ENCODE peak calls at places on chromosomes 16 and 17, in four cellular contexts. One of them, this sample, is unnamed.

GRCh38 chr17:263773-264172 is 82.3 kb upstream of the DOC2B start:
- DNase-seq in osteoblast: peak
- DNase-seq in mammary epithelial cell: no peak
- DNase-seq in GM23338: no peak
- DNase-seq in this sample: no peak

GRCh38 chr16:30924086-30924714 is 828 bp downstream of the FBXL19 start:
- DNase-seq in osteoblast: peak
- DNase-seq in mammary epithelial cell: no peak
- DNase-seq in GM23338: peak
- DNase-seq in this sample: peak

GRCh38 chr16:29007865-29008593 is 23.2 kb downstream of the LAT start:
- DNase-seq in osteoblast: peak
- DNase-seq in mammary epithelial cell: peak
- DNase-seq in GM23338: no peak
- DNase-seq in this sample: no peak

GRCh38 chr16:63037761-63038562 is 1001.7 kb upstream of the CDH8 start:
- DNase-seq in osteoblast: no peak
- DNase-seq in mammary epithelial cell: no peak
- DNase-seq in GM23338: no peak
- DNase-seq in this sample: no peak

GRCh38 chr17:4365628-4366311 is 705 bp downstream of the UBE2G1 start:
- DNase-seq in osteoblast: no peak
- DNase-seq in mammary epithelial cell: no peak
- DNase-seq in GM23338: peak
- DNase-seq in this sample: peak

GRCh38 chr17:7043544-7044268 is at the start of gene SLC16A11:
- DNase-seq in osteoblast: peak
- DNase-seq in mammary epithelial cell: no peak
- DNase-seq in GM23338: peak
- DNase-seq in this sample: no peak

GRCh38 chr16:77692612-77693011 is 29.7 kb upstream of the NUDT7 start:
- DNase-seq in osteoblast: peak
- DNase-seq in mammary epithelial cell: no peak
- DNase-seq in GM23338: no peak
- DNase-seq in this sample: no peak

GRCh38 chr17:951388-952132 is 28.0 kb downstream of the NXN start:
- DNase-seq in osteoblast: peak
- DNase-seq in mammary epithelial cell: peak
- DNase-seq in GM23338: peak
- DNase-seq in this sample: peak

GRCh38 chr16:81415757-81416156 is 28.9 kb upstream of the CMIP start:
- DNase-seq in osteoblast: no peak
- DNase-seq in mammary epithelial cell: no peak
- DNase-seq in GM23338: peak
- DNase-seq in this sample: peak

GRCh38 chr17:12024332-12024731 is 3.7 kb downstream of the MAP2K4 start:
- DNase-seq in osteoblast: no peak
- DNase-seq in mammary epithelial cell: peak
- DNase-seq in GM23338: no peak
- DNase-seq in this sample: no peak

GRCh38 chr17:43940630-43941029 is 1.6 kb downstream of the PPY start:
- DNase-seq in osteoblast: peak
- DNase-seq in mammary epithelial cell: no peak
- DNase-seq in GM23338: peak
- DNase-seq in this sample: peak

GRCh38 chr16:55502801-55503366 is 6.0 kb upstream of the LPCAT2 start:
- DNase-seq in osteoblast: peak
- DNase-seq in mammary epithelial cell: no peak
- DNase-seq in GM23338: peak
- DNase-seq in this sample: no peak

GRCh38 chr17:47872019-47872650 is 21.2 kb upstream of the SP6 start:
- DNase-seq in osteoblast: peak
- DNase-seq in mammary epithelial cell: peak
- DNase-seq in GM23338: peak
- DNase-seq in this sample: peak

GRCh38 chr17:68906638-68907037 is 48.6 kb downstream of the ABCA8 start:
- DNase-seq in osteoblast: no peak
- DNase-seq in mammary epithelial cell: peak
- DNase-seq in GM23338: peak
- DNase-seq in this sample: peak

GRCh38 chr16:46911038-46911437 is 26.9 kb downstream of the GPT2 start:
- DNase-seq in osteoblast: no peak
- DNase-seq in mammary epithelial cell: no peak
- DNase-seq in GM23338: no peak
- DNase-seq in this sample: no peak

GRCh38 chr16:25014500-25015147 is 545 bp downstream of the ARHGAP17 start:
- DNase-seq in osteoblast: peak
- DNase-seq in mammary epithelial cell: peak
- DNase-seq in GM23338: peak
- DNase-seq in this sample: peak

GRCh38 chr16:89345663-89346150 is 128.2 kb downstream of the ZNF778 start:
- DNase-seq in osteoblast: peak
- DNase-seq in mammary epithelial cell: no peak
- DNase-seq in GM23338: no peak
- DNase-seq in this sample: no peak

GRCh38 chr17:28975031-28975430 is 23.7 kb upstream of the PHF12 start:
- DNase-seq in osteoblast: no peak
- DNase-seq in mammary epithelial cell: no peak
- DNase-seq in GM23338: no peak
- DNase-seq in this sample: no peak

GRCh38 chr16:80150978-80151705 is 389.7 kb upstream of the DYNLRB2 start:
- DNase-seq in osteoblast: peak
- DNase-seq in mammary epithelial cell: no peak
- DNase-seq in GM23338: no peak
- DNase-seq in this sample: no peak

GRCh38 chr16:12758670-12759558 is 44.8 kb downstream of the CPPED1 start:
- DNase-seq in osteoblast: no peak
- DNase-seq in mammary epithelial cell: no peak
- DNase-seq in GM23338: no peak
- DNase-seq in this sample: no peak

GRCh38 chr16:75074920-75075687 is 41.5 kb downstream of the LDHD start:
- DNase-seq in osteoblast: no peak
- DNase-seq in mammary epithelial cell: no peak
- DNase-seq in GM23338: no peak
- DNase-seq in this sample: no peak

GRCh38 chr16:78227855-78228254 is 128.4 kb downstream of the WWOX start:
- DNase-seq in osteoblast: no peak
- DNase-seq in mammary epithelial cell: no peak
- DNase-seq in GM23338: peak
- DNase-seq in this sample: peak

GRCh38 chr16:11599579-11599978 is 12.9 kb upstream of the LITAF start:
- DNase-seq in osteoblast: no peak
- DNase-seq in mammary epithelial cell: no peak
- DNase-seq in GM23338: no peak
- DNase-seq in this sample: no peak

GRCh38 chr16:11597737-11598136 is 11.0 kb upstream of the LITAF start:
- DNase-seq in osteoblast: no peak
- DNase-seq in mammary epithelial cell: no peak
- DNase-seq in GM23338: no peak
- DNase-seq in this sample: no peak

GRCh38 chr16:11597268-11597690 is 10.6 kb upstream of the LITAF start:
- DNase-seq in osteoblast: no peak
- DNase-seq in mammary epithelial cell: no peak
- DNase-seq in GM23338: no peak
- DNase-seq in this sample: no peak

GRCh38 chr16:11596572-11597226 is 10.0 kb upstream of the LITAF start:
- DNase-seq in osteoblast: no peak
- DNase-seq in mammary epithelial cell: peak
- DNase-seq in GM23338: peak
- DNase-seq in this sample: peak

GRCh38 chr16:11595908-11596504 is 9.3 kb upstream of the LITAF start:
- DNase-seq in osteoblast: no peak
- DNase-seq in mammary epithelial cell: no peak
- DNase-seq in GM23338: no peak
- DNase-seq in this sample: no peak
- H3K4me2 ChIP-seq in osteoblast: no peak
- H3K4me2 ChIP-seq in mammary epithelial cell: no peak
- H3K4me2 ChIP-seq in GM23338: peak
- H3K4me2 ChIP-seq in this sample: no peak

GRCh38 chr17:76130473-76130872 is 10.6 kb downstream of the FOXJ1 start:
- DNase-seq in osteoblast: peak
- DNase-seq in mammary epithelial cell: no peak
- DNase-seq in GM23338: peak
- DNase-seq in this sample: no peak

GRCh38 chr17:76131061-76131691 is 9.9 kb downstream of the FOXJ1 start:
- DNase-seq in osteoblast: peak
- DNase-seq in mammary epithelial cell: no peak
- DNase-seq in GM23338: peak
- DNase-seq in this sample: no peak

GRCh38 chr17:76134911-76135809 is 5.9 kb downstream of the FOXJ1 start:
- DNase-seq in osteoblast: peak
- DNase-seq in mammary epithelial cell: no peak
- DNase-seq in GM23338: peak
- DNase-seq in this sample: no peak

GRCh38 chr17:76132574-76133338 is 8.3 kb downstream of the FOXJ1 start:
- DNase-seq in osteoblast: peak
- DNase-seq in mammary epithelial cell: peak
- DNase-seq in GM23338: peak
- DNase-seq in this sample: peak

GRCh38 chr17:76131692-76132573 is 9.1 kb downstream of the FOXJ1 start:
- DNase-seq in osteoblast: peak
- DNase-seq in mammary epithelial cell: peak
- DNase-seq in GM23338: peak
- DNase-seq in this sample: no peak
- H3K4me2 ChIP-seq in osteoblast: no peak
- H3K4me2 ChIP-seq in mammary epithelial cell: peak
- H3K4me2 ChIP-seq in GM23338: peak
- H3K4me2 ChIP-seq in this sample: no peak

DNA sequence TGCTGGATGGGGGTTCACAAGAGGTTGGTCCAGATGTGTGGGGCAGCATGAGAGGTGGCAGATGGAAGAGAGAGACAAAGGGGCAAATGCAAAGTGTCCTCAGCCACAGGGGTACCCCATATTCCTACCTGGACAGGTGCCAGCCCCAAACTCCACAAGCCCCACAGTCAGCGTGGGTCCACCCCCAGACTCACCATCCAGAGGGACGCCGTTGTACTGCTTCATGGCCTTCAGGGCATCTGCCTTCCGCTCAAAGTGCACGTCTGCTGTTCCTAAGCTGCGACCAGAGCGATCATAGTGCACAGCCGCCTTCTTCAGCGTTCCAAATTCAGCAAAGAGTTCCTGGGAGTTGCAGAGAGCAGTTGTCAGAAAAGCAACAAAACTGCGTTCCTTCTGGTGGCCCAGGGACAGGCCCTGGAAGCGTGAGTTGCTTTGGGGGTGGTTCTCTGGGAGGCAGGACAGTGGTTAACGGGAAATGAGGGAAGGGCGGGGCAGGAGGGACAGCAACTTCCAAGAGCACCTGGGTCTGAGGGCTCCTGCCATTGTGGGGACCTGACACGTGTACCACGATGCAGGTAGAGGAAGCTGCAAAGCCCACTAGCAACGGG is 2.3 kb downstream of the ALYREF start:
- DNase-seq in osteoblast: peak
- DNase-seq in mammary epithelial cell: no peak
- DNase-seq in GM23338: no peak
- DNase-seq in this sample: no peak
- H3K4me2 ChIP-seq in osteoblast: no peak
- H3K4me2 ChIP-seq in mammary epithelial cell: no peak
- H3K4me2 ChIP-seq in GM23338: no peak
- H3K4me2 ChIP-seq in this sample: no peak

GRCh38 chr17:77427471-77427991 is 286.8 kb downstream of the SEC14L1 start:
- DNase-seq in osteoblast: peak
- DNase-seq in mammary epithelial cell: peak
- DNase-seq in GM23338: no peak
- DNase-seq in this sample: no peak

GRCh38 chr17:77426676-77427386 is 286.1 kb downstream of the SEC14L1 start:
- DNase-seq in osteoblast: no peak
- DNase-seq in mammary epithelial cell: no peak
- DNase-seq in GM23338: no peak
- DNase-seq in this sample: no peak

GRCh38 chr17:77428901-77429734 is 288.3 kb downstream of the SEC14L1 start:
- DNase-seq in osteoblast: no peak
- DNase-seq in mammary epithelial cell: no peak
- DNase-seq in GM23338: no peak
- DNase-seq in this sample: no peak

GRCh38 chr17:77429735-77429984 is 288.9 kb downstream of the SEC14L1 start:
- DNase-seq in osteoblast: no peak
- DNase-seq in mammary epithelial cell: no peak
- DNase-seq in GM23338: no peak
- DNase-seq in this sample: no peak

GRCh38 chr17:77428020-77428781 is 287.4 kb downstream of the SEC14L1 start:
- DNase-seq in osteoblast: no peak
- DNase-seq in mammary epithelial cell: no peak
- DNase-seq in GM23338: no peak
- DNase-seq in this sample: no peak
- H3K4me2 ChIP-seq in osteoblast: peak
- H3K4me2 ChIP-seq in mammary epithelial cell: peak
- H3K4me2 ChIP-seq in GM23338: no peak
- H3K4me2 ChIP-seq in this sample: no peak

This sample was measured in mesendoderm.